ENCODE peak calls at places on chromosomes 3 and 15, in four cellular contexts. One of them, this sample, is unnamed.

GRCh38 chr3:126621171-126621570 is 33.8 kb downstream of the TXNRD3 start:
- DNase-seq in K562: no peak
- DNase-seq in endothelial cell of umbilical vein: no peak
- DNase-seq in A549: no peak
- DNase-seq in this sample: no peak

GRCh38 chr15:60392601-60392985 is 5.2 kb downstream of the ANXA2 start:
- DNase-seq in K562: no peak
- DNase-seq in endothelial cell of umbilical vein: peak
- DNase-seq in A549: peak
- DNase-seq in this sample: no peak

GRCh38 chr3:14152233-14152962 is 26.0 kb downstream of the XPC start:
- DNase-seq in K562: peak
- DNase-seq in endothelial cell of umbilical vein: no peak
- DNase-seq in A549: no peak
- DNase-seq in this sample: peak

GRCh38 chr3:86995537-86995936 is 4.6 kb upstream of the VGLL3 start:
- DNase-seq in K562: peak
- DNase-seq in endothelial cell of umbilical vein: no peak
- DNase-seq in A549: peak
- DNase-seq in this sample: no peak

GRCh38 chr3:149898771-149899170 is 71.9 kb downstream of the PFN2 start:
- DNase-seq in K562: peak
- DNase-seq in endothelial cell of umbilical vein: peak
- DNase-seq in A549: no peak
- DNase-seq in this sample: no peak

GRCh38 chr3:122572940-122573412 is 4.5 kb upstream of the PARP15 start:
- DNase-seq in K562: peak
- DNase-seq in endothelial cell of umbilical vein: peak
- DNase-seq in A549: peak
- DNase-seq in this sample: peak

GRCh38 chr3:160088492-160089137 is 100.0 kb downstream of the IL12A start:
- DNase-seq in K562: no peak
- DNase-seq in endothelial cell of umbilical vein: no peak
- DNase-seq in A549: no peak
- DNase-seq in this sample: no peak

GRCh38 chr3:141538568-141538967 is 51.7 kb downstream of the RASA2 start:
- DNase-seq in K562: no peak
- DNase-seq in endothelial cell of umbilical vein: peak
- DNase-seq in A549: no peak
- DNase-seq in this sample: no peak

GRCh38 chr15:92033723-92034122 is 180.2 kb downstream of the SLCO3A1 start:
- DNase-seq in K562: no peak
- DNase-seq in endothelial cell of umbilical vein: no peak
- DNase-seq in A549: no peak
- DNase-seq in this sample: no peak

GRCh38 chr15:35717721-35718120 is 171.8 kb upstream of the DPH6 start:
- DNase-seq in K562: no peak
- DNase-seq in endothelial cell of umbilical vein: no peak
- DNase-seq in A549: no peak
- DNase-seq in this sample: no peak

GRCh38 chr3:61894988-61895935 is 333.9 kb downstream of the PTPRG start:
- DNase-seq in K562: no peak
- DNase-seq in endothelial cell of umbilical vein: peak
- DNase-seq in A549: peak
- DNase-seq in this sample: peak

GRCh38 chr3:49357466-49358216 is 512 bp downstream of the GPX1 start:
- DNase-seq in K562: no peak
- DNase-seq in endothelial cell of umbilical vein: peak
- DNase-seq in A549: peak
- DNase-seq in this sample: peak

GRCh38 chr3:94234177-94234788 is 171.4 kb downstream of the NSUN3 start:
- DNase-seq in K562: peak
- DNase-seq in endothelial cell of umbilical vein: peak
- DNase-seq in A549: peak
- DNase-seq in this sample: peak

GRCh38 chr3:39907981-39908380 is 98.6 kb downstream of the MYRIP start:
- DNase-seq in K562: no peak
- DNase-seq in endothelial cell of umbilical vein: peak
- DNase-seq in A549: no peak
- DNase-seq in this sample: no peak

GRCh38 chr3:110327870-110328269 is 743.7 kb upstream of the NECTIN3 start:
- DNase-seq in K562: no peak
- DNase-seq in endothelial cell of umbilical vein: peak
- DNase-seq in A549: no peak
- DNase-seq in this sample: no peak

GRCh38 chr3:171186383-171186782 is 159.9 kb upstream of the SLC2A2 start:
- DNase-seq in K562: no peak
- DNase-seq in endothelial cell of umbilical vein: no peak
- DNase-seq in A549: no peak
- DNase-seq in this sample: no peak

GRCh38 chr3:14913926-14914776 is 33.2 kb upstream of the NR2C2 start:
- DNase-seq in K562: no peak
- DNase-seq in endothelial cell of umbilical vein: no peak
- DNase-seq in A549: no peak
- DNase-seq in this sample: no peak

GRCh38 chr3:47423548-47424145 is 42.8 kb downstream of the PTPN23 start:
- DNase-seq in K562: no peak
- DNase-seq in endothelial cell of umbilical vein: no peak
- DNase-seq in A549: no peak
- DNase-seq in this sample: no peak

GRCh38 chr3:25458420-25458814 is 30.4 kb downstream of the RARB start:
- DNase-seq in K562: no peak
- DNase-seq in endothelial cell of umbilical vein: no peak
- DNase-seq in A549: no peak
- DNase-seq in this sample: no peak

GRCh38 chr15:36798366-36798765 is 218.9 kb downstream of the CDIN1 start:
- DNase-seq in K562: no peak
- DNase-seq in endothelial cell of umbilical vein: peak
- DNase-seq in A549: peak
- DNase-seq in this sample: no peak

GRCh38 chr3:115248274-115248673 is 101.2 kb upstream of the ZBTB20 start:
- DNase-seq in K562: no peak
- DNase-seq in endothelial cell of umbilical vein: peak
- DNase-seq in A549: no peak
- DNase-seq in this sample: no peak

GRCh38 chr15:83837946-83838571 is 184.1 kb downstream of the ADAMTSL3 start:
- DNase-seq in K562: peak
- DNase-seq in endothelial cell of umbilical vein: no peak
- DNase-seq in A549: peak
- DNase-seq in this sample: peak

GRCh38 chr3:59335338-59335737 is 285.5 kb upstream of the CFAP20DC start:
- DNase-seq in K562: no peak
- DNase-seq in endothelial cell of umbilical vein: no peak
- DNase-seq in A549: no peak
- DNase-seq in this sample: no peak

GRCh38 chr3:114928989-114929620 is 218.0 kb downstream of the ZBTB20 start:
- DNase-seq in K562: no peak
- DNase-seq in endothelial cell of umbilical vein: no peak
- DNase-seq in A549: no peak
- DNase-seq in this sample: no peak

GRCh38 chr3:22474706-22475470 is 723.9 kb upstream of the ZNF385D start:
- DNase-seq in K562: no peak
- DNase-seq in endothelial cell of umbilical vein: no peak
- DNase-seq in A549: no peak
- DNase-seq in this sample: peak

GRCh38 chr3:87426916-87427315 is 150.5 kb upstream of the POU1F1 start:
- DNase-seq in K562: no peak
- DNase-seq in endothelial cell of umbilical vein: peak
- DNase-seq in A549: peak
- DNase-seq in this sample: no peak

GRCh38 chr3:10116138-10116460 is 624 bp downstream of the BRK1 start:
- DNase-seq in K562: peak
- DNase-seq in endothelial cell of umbilical vein: no peak
- DNase-seq in A549: no peak
- DNase-seq in this sample: peak

GRCh38 chr15:90557651-90558084 is 27.9 kb downstream of the CRTC3 start:
- DNase-seq in K562: peak
- DNase-seq in endothelial cell of umbilical vein: peak
- DNase-seq in A549: no peak
- DNase-seq in this sample: no peak

GRCh38 chr3:14899993-14900618 is 47.3 kb upstream of the NR2C2 start:
- DNase-seq in K562: no peak
- DNase-seq in endothelial cell of umbilical vein: no peak
- DNase-seq in A549: no peak
- DNase-seq in this sample: no peak

GRCh38 chr3:154430014-154430413 is at the start of gene GPR149:
- DNase-seq in K562: no peak
- DNase-seq in endothelial cell of umbilical vein: peak
- DNase-seq in A549: peak
- DNase-seq in this sample: no peak

GRCh38 chr3:12974316-12974715 is 98.9 kb downstream of the IQSEC1 start:
- DNase-seq in K562: no peak
- DNase-seq in endothelial cell of umbilical vein: peak
- DNase-seq in A549: no peak
- DNase-seq in this sample: no peak

GRCh38 chr15:98438326-98438725 is 210.0 kb upstream of the IGF1R start:
- DNase-seq in K562: no peak
- DNase-seq in endothelial cell of umbilical vein: no peak
- DNase-seq in A549: no peak
- DNase-seq in this sample: no peak

GRCh38 chr3:45486136-45486535 is 97.8 kb downstream of the LARS2 start:
- DNase-seq in K562: no peak
- DNase-seq in endothelial cell of umbilical vein: no peak
- DNase-seq in A549: no peak
- DNase-seq in this sample: peak

GRCh38 chr3:9809615-9810356 is at the start of gene TTLL3:
- DNase-seq in K562: no peak
- DNase-seq in endothelial cell of umbilical vein: peak
- DNase-seq in A549: peak
- DNase-seq in this sample: peak

GRCh38 chr3:182046365-182046764 is 334.6 kb downstream of the SOX2 start:
- DNase-seq in K562: peak
- DNase-seq in endothelial cell of umbilical vein: no peak
- DNase-seq in A549: no peak
- DNase-seq in this sample: no peak

GRCh38 chr3:115120597-115120996 is 26.5 kb downstream of the ZBTB20 start:
- DNase-seq in K562: no peak
- DNase-seq in endothelial cell of umbilical vein: no peak
- DNase-seq in A549: no peak
- DNase-seq in this sample: no peak

GRCh38 chr3:101243285-101244211 is 76.8 kb downstream of the IMPG2 start:
- DNase-seq in K562: no peak
- DNase-seq in endothelial cell of umbilical vein: no peak
- DNase-seq in A549: no peak
- DNase-seq in this sample: no peak

GRCh38 chr3:38110314-38111050 is 26.4 kb downstream of the ACAA1 start:
- DNase-seq in K562: no peak
- DNase-seq in endothelial cell of umbilical vein: no peak
- DNase-seq in A549: no peak
- DNase-seq in this sample: no peak

GRCh38 chr3:132134611-132135010 is 99.8 kb upstream of the CPNE4 start:
- DNase-seq in K562: no peak
- DNase-seq in endothelial cell of umbilical vein: peak
- DNase-seq in A549: peak
- DNase-seq in this sample: no peak

GRCh38 chr15:52803543-52804306 is 13.6 kb upstream of the ONECUT1 start:
- DNase-seq in K562: no peak
- DNase-seq in endothelial cell of umbilical vein: no peak
- DNase-seq in A549: no peak
- DNase-seq in this sample: no peak
- TF ChIP-seq POLR2A in K562: no peak
- TF ChIP-seq POLR2A in endothelial cell of umbilical vein: no peak
- TF ChIP-seq POLR2A in A549: no peak
- TF ChIP-seq POLR2A in this sample: no peak

DNA sequence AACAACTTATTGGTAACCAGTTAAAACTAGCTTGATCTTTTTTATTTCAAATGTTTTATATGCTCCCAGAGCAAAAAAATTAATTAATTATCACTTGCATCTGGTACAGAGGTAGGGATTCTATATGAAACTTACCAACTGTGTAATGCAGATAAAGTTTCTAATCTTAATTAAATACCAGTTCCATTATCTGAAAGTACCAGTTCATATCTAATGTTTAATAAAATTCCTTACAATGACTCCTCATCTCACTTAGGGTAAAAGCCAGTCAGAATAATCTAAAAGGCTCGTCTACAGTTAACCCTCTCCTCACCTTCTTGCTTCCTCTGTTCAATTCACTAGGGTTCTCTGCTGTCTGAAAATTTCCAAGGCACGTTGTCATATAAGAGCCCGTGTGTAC is 384.8 kb downstream of the RBMS3 start:
- DNase-seq in K562: no peak
- DNase-seq in endothelial cell of umbilical vein: no peak
- DNase-seq in A549: no peak
- DNase-seq in this sample: no peak
- TF ChIP-seq MYC in K562: no peak
- TF ChIP-seq MYC in endothelial cell of umbilical vein: no peak
- TF ChIP-seq MYC in A549: no peak
- TF ChIP-seq MYC in this sample: no peak

GRCh38 chr3:184574552-184575430 is 13.2 kb downstream of the EPHB3 start:
- DNase-seq in K562: no peak
- DNase-seq in endothelial cell of umbilical vein: no peak
- DNase-seq in A549: no peak
- DNase-seq in this sample: no peak
- H3K4me3 ChIP-seq in K562: no peak
- H3K4me3 ChIP-seq in endothelial cell of umbilical vein: no peak
- H3K4me3 ChIP-seq in A549: no peak
- H3K4me3 ChIP-seq in this sample: no peak

GRCh38 chr15:80936288-80937078 is 53.1 kb downstream of the MESD start:
- DNase-seq in K562: peak
- DNase-seq in endothelial cell of umbilical vein: no peak
- DNase-seq in A549: no peak
- DNase-seq in this sample: no peak

GRCh38 chr15:80937718-80938117 is 51.9 kb downstream of the MESD start:
- DNase-seq in K562: no peak
- DNase-seq in endothelial cell of umbilical vein: no peak
- DNase-seq in A549: no peak
- DNase-seq in this sample: no peak

GRCh38 chr15:80931721-80932609 is 57.7 kb downstream of the MESD start:
- DNase-seq in K562: no peak
- DNase-seq in endothelial cell of umbilical vein: no peak
- DNase-seq in A549: no peak
- DNase-seq in this sample: no peak

GRCh38 chr15:80932989-80933388 is 56.6 kb downstream of the MESD start:
- DNase-seq in K562: no peak
- DNase-seq in endothelial cell of umbilical vein: peak
- DNase-seq in A549: no peak
- DNase-seq in this sample: no peak

DNA sequence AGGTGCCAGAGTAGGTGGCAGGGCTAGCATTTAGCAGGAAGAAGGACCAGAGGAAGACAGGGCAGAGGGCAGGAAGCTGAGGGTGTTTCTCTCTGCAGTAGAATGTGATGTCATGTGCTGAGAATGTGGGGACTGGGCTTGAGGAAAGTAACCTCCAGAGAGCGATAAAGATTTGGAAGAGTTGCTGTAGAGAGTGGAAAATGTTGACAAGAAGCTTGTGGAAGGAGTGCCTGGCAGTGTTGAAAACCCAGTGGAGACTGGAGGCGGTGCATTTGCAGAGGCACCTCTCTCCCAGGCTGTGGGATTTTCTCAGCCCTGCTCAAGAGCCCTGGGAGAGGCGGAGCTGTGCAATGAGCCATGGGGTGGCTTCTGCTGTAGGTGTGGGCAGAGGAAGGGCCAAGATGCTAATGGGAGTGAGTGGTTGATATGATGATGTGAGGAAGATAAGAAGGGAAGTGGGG is 54.8 kb downstream of the MESD start:
- DNase-seq in K562: no peak
- DNase-seq in endothelial cell of umbilical vein: peak
- DNase-seq in A549: peak
- DNase-seq in this sample: no peak
- TF ChIP-seq POLR2A in K562: no peak
- TF ChIP-seq POLR2A in endothelial cell of umbilical vein: no peak
- TF ChIP-seq POLR2A in A549: no peak
- TF ChIP-seq POLR2A in this sample: no peak